ENCODE peak calls at places on chromosomes 4 and X, in six cellular contexts. C, M, Q, E, K and X are unnamed samples.

GRCh38 chr4:141410839-141411238 is 190.1 kb downstream of the ZNF330 start:
- DNase-seq in C (no peak), M (no peak), Q (no peak), E (no peak), K (no peak), X (no peak)

GRCh38 chr4:15945516-15945915 is 7.0 kb upstream of the FGFBP1 start:
- DNase-seq in C (no peak), M (no peak), Q (no peak), E (no peak), K (no peak), X (no peak)

GRCh38 chr4:31192372-31192771 is 472.2 kb downstream of the PCDH7 start:
- DNase-seq in C (no peak), M (no peak), Q (no peak), E (no peak), K (no peak), X (no peak)

GRCh38 chr4:68951078-68951805 is at the start of gene UGT2A3:
- DNase-seq in C (no peak), M (no peak), Q (no peak), E (no peak), K (peak; percentile 6), X (no peak)

GRCh38 chr4:60485279-60485678 is 714.8 kb upstream of the ADGRL3 start:
- DNase-seq in C (no peak), M (no peak), Q (no peak), E (no peak), K (peak; percentile 22), X (no peak)

GRCh38 chr4:108172780-108173598 is 4.3 kb upstream of the LEF1 start:
- DNase-seq in C (peak; percentile 78), M (peak; percentile 43), Q (peak; percentile 55), E (peak; percentile 70), K (peak; percentile 91), X (peak; percentile 37)

GRCh38 chr4:6750302-6751221 is 32.0 kb upstream of the KIAA0232 start:
- DNase-seq in C (no peak), M (no peak), Q (no peak), E (no peak), K (no peak), X (no peak)

GRCh38 chr4:36243355-36244256 is 708 bp downstream of the ARAP2 start:
- DNase-seq in C (peak; percentile 66), M (peak; percentile 76), Q (peak; percentile 23), E (peak; percentile 48), K (peak; percentile 37), X (peak; percentile 49)

GRCh38 chrX:154648931-154649863 is 4.2 kb downstream of the CTAG2 start:
- DNase-seq in C (no peak), M (no peak), Q (no peak), E (no peak), K (no peak), X (no peak)

GRCh38 chr4:1172971-1173757 is 781 bp upstream of the SPON2 start:
- DNase-seq in C (no peak), M (no peak), Q (no peak), E (no peak), K (no peak), X (peak; percentile 76)

GRCh38 chr4:110625593-110626292 is 2.9 kb upstream of the PITX2 start:
- DNase-seq in C (no peak), M (no peak), Q (no peak), E (no peak), K (no peak), X (no peak)

GRCh38 chr4:21512351-21512750 is 436.2 kb downstream of the KCNIP4 start:
- DNase-seq in C (peak; percentile 54), M (peak; percentile 34), Q (no peak), E (no peak), K (no peak), X (peak; percentile 69)

GRCh38 chr4:139609647-139610046 is 53.6 kb upstream of the SETD7 start:
- DNase-seq in C (no peak), M (no peak), Q (no peak), E (no peak), K (no peak), X (peak; percentile 20)

GRCh38 chr4:73021634-73022033 is 47.9 kb downstream of the COX18 start:
- DNase-seq in C (peak; percentile 62), M (peak; percentile 13), Q (no peak), E (no peak), K (peak; percentile 18), X (peak; percentile 57)

GRCh38 chrX:74779175-74779574 is 146.1 kb downstream of the NEXMIF start:
- DNase-seq in C (no peak), M (no peak), Q (no peak), E (no peak), K (no peak), X (no peak)

GRCh38 chr4:99028187-99028586 is 32.7 kb downstream of the METAP1 start:
- DNase-seq in C (no peak), M (no peak), Q (no peak), E (no peak), K (no peak), X (no peak)

GRCh38 chrX:2484232-2484631 is 16.5 kb downstream of the DHRSX start:
- DNase-seq in C (no peak), M (no peak), Q (no peak), E (no peak), K (no peak), X (no peak)